ENCODE peak calls at places on chromosome 3, in ten cellular contexts. One of them, this sample, is unnamed.

GRCh38 chr3:20154078-20154477 is 31.9 kb downstream of the SGO1 start:
- DNase-seq in Peyer's patch: no peak
- DNase-seq in stimulated activated CD4-positive, alpha-beta T cell treated with anti-CD3 and anti-CD28 coated beads, Interleukin-1b, Interleukin-23, amount 100 ng/mL, for 24 hours: no peak
- DNase-seq in effector memory CD4-positive, alpha-beta T cell: no peak
- DNase-seq in EL: no peak
- DNase-seq in COLO829: no peak
- DNase-seq in cardiac fibroblast: no peak
- DNase-seq in fibroblast of pulmonary artery: no peak
- DNase-seq in caudate nucleus: no peak
- DNase-seq in GM23248: no peak
- DNase-seq in this sample: no peak

GRCh38 chr3:16132190-16132589 is 42.3 kb upstream of the GALNT15 start:
- DNase-seq in EL: no peak
- DNase-seq in GM23248: no peak
- DNase-seq in effector memory CD4-positive, alpha-beta T cell: no peak
- DNase-seq in cardiac fibroblast: no peak
- DNase-seq in Peyer's patch: no peak
- DNase-seq in COLO829: no peak
- DNase-seq in stimulated activated CD4-positive, alpha-beta T cell treated with anti-CD3 and anti-CD28 coated beads, Interleukin-1b, Interleukin-23, amount 100 ng/mL, for 24 hours: no peak
- DNase-seq in fibroblast of pulmonary artery: no peak
- DNase-seq in caudate nucleus: no peak
- DNase-seq in this sample: no peak

GRCh38 chr3:175646865-175647264 is 787.7 kb downstream of the NAALADL2 start:
- DNase-seq in cardiac fibroblast: no peak
- DNase-seq in GM23248: peak
- DNase-seq in fibroblast of pulmonary artery: no peak
- DNase-seq in COLO829: no peak
- DNase-seq in stimulated activated CD4-positive, alpha-beta T cell treated with anti-CD3 and anti-CD28 coated beads, Interleukin-1b, Interleukin-23, amount 100 ng/mL, for 24 hours: no peak
- DNase-seq in Peyer's patch: no peak
- DNase-seq in effector memory CD4-positive, alpha-beta T cell: no peak
- DNase-seq in caudate nucleus: no peak
- DNase-seq in EL: no peak
- DNase-seq in this sample: no peak

GRCh38 chr3:64047214-64047613 is 23.9 kb upstream of the PSMD6 start:
- DNase-seq in cardiac fibroblast: no peak
- DNase-seq in effector memory CD4-positive, alpha-beta T cell: no peak
- DNase-seq in COLO829: no peak
- DNase-seq in fibroblast of pulmonary artery: no peak
- DNase-seq in EL: no peak
- DNase-seq in GM23248: no peak
- DNase-seq in caudate nucleus: no peak
- DNase-seq in stimulated activated CD4-positive, alpha-beta T cell treated with anti-CD3 and anti-CD28 coated beads, Interleukin-1b, Interleukin-23, amount 100 ng/mL, for 24 hours: no peak
- DNase-seq in Peyer's patch: no peak
- DNase-seq in this sample: no peak

GRCh38 chr3:14097616-14098391 is 26.9 kb downstream of the CHCHD4 start:
- DNase-seq in caudate nucleus: no peak
- DNase-seq in stimulated activated CD4-positive, alpha-beta T cell treated with anti-CD3 and anti-CD28 coated beads, Interleukin-1b, Interleukin-23, amount 100 ng/mL, for 24 hours: no peak
- DNase-seq in Peyer's patch: no peak
- DNase-seq in GM23248: no peak
- DNase-seq in COLO829: no peak
- DNase-seq in effector memory CD4-positive, alpha-beta T cell: no peak
- DNase-seq in fibroblast of pulmonary artery: no peak
- DNase-seq in cardiac fibroblast: no peak
- DNase-seq in EL: no peak
- DNase-seq in this sample: no peak

GRCh38 chr3:99248130-99248529 is 346.6 kb upstream of the DCBLD2 start:
- DNase-seq in COLO829: no peak
- DNase-seq in stimulated activated CD4-positive, alpha-beta T cell treated with anti-CD3 and anti-CD28 coated beads, Interleukin-1b, Interleukin-23, amount 100 ng/mL, for 24 hours: no peak
- DNase-seq in Peyer's patch: no peak
- DNase-seq in EL: peak
- DNase-seq in effector memory CD4-positive, alpha-beta T cell: no peak
- DNase-seq in caudate nucleus: no peak
- DNase-seq in cardiac fibroblast: peak
- DNase-seq in fibroblast of pulmonary artery: peak
- DNase-seq in GM23248: peak
- DNase-seq in this sample: no peak

GRCh38 chr3:140655678-140656077 is 22.2 kb upstream of the TRIM42 start:
- DNase-seq in COLO829: no peak
- DNase-seq in effector memory CD4-positive, alpha-beta T cell: no peak
- DNase-seq in caudate nucleus: no peak
- DNase-seq in GM23248: no peak
- DNase-seq in EL: no peak
- DNase-seq in stimulated activated CD4-positive, alpha-beta T cell treated with anti-CD3 and anti-CD28 coated beads, Interleukin-1b, Interleukin-23, amount 100 ng/mL, for 24 hours: no peak
- DNase-seq in fibroblast of pulmonary artery: no peak
- DNase-seq in Peyer's patch: no peak
- DNase-seq in cardiac fibroblast: no peak
- DNase-seq in this sample: no peak

GRCh38 chr3:159189994-159190669 is 388.3 kb downstream of the MFSD1 start:
- DNase-seq in EL: peak
- DNase-seq in effector memory CD4-positive, alpha-beta T cell: no peak
- DNase-seq in COLO829: no peak
- DNase-seq in Peyer's patch: no peak
- DNase-seq in GM23248: peak
- DNase-seq in caudate nucleus: no peak
- DNase-seq in cardiac fibroblast: peak
- DNase-seq in fibroblast of pulmonary artery: peak
- DNase-seq in stimulated activated CD4-positive, alpha-beta T cell treated with anti-CD3 and anti-CD28 coated beads, Interleukin-1b, Interleukin-23, amount 100 ng/mL, for 24 hours: no peak
- DNase-seq in this sample: no peak

GRCh38 chr3:134371542-134372324 is 2.5 kb downstream of the AMOTL2 start:
- DNase-seq in stimulated activated CD4-positive, alpha-beta T cell treated with anti-CD3 and anti-CD28 coated beads, Interleukin-1b, Interleukin-23, amount 100 ng/mL, for 24 hours: no peak
- DNase-seq in COLO829: no peak
- DNase-seq in GM23248: peak
- DNase-seq in fibroblast of pulmonary artery: no peak
- DNase-seq in effector memory CD4-positive, alpha-beta T cell: no peak
- DNase-seq in caudate nucleus: no peak
- DNase-seq in Peyer's patch: no peak
- DNase-seq in EL: peak
- DNase-seq in cardiac fibroblast: peak
- DNase-seq in this sample: no peak

GRCh38 chr3:13281657-13282527 is 138.2 kb downstream of the NUP210 start:
- DNase-seq in caudate nucleus: no peak
- DNase-seq in stimulated activated CD4-positive, alpha-beta T cell treated with anti-CD3 and anti-CD28 coated beads, Interleukin-1b, Interleukin-23, amount 100 ng/mL, for 24 hours: no peak
- DNase-seq in fibroblast of pulmonary artery: no peak
- DNase-seq in Peyer's patch: peak
- DNase-seq in GM23248: no peak
- DNase-seq in COLO829: peak
- DNase-seq in effector memory CD4-positive, alpha-beta T cell: no peak
- DNase-seq in EL: no peak
- DNase-seq in cardiac fibroblast: no peak
- DNase-seq in this sample: no peak

GRCh38 chr3:187361835-187362234 is 6.3 kb upstream of the RTP4 start:
- DNase-seq in EL: no peak
- DNase-seq in effector memory CD4-positive, alpha-beta T cell: no peak
- DNase-seq in GM23248: no peak
- DNase-seq in caudate nucleus: no peak
- DNase-seq in cardiac fibroblast: no peak
- DNase-seq in fibroblast of pulmonary artery: no peak
- DNase-seq in Peyer's patch: no peak
- DNase-seq in COLO829: no peak
- DNase-seq in stimulated activated CD4-positive, alpha-beta T cell treated with anti-CD3 and anti-CD28 coated beads, Interleukin-1b, Interleukin-23, amount 100 ng/mL, for 24 hours: no peak
- DNase-seq in this sample: no peak

GRCh38 chr3:18780941-18781340 is 355.8 kb upstream of the SATB1 start:
- DNase-seq in COLO829: no peak
- DNase-seq in stimulated activated CD4-positive, alpha-beta T cell treated with anti-CD3 and anti-CD28 coated beads, Interleukin-1b, Interleukin-23, amount 100 ng/mL, for 24 hours: no peak
- DNase-seq in cardiac fibroblast: no peak
- DNase-seq in EL: no peak
- DNase-seq in effector memory CD4-positive, alpha-beta T cell: no peak
- DNase-seq in caudate nucleus: no peak
- DNase-seq in Peyer's patch: no peak
- DNase-seq in GM23248: no peak
- DNase-seq in fibroblast of pulmonary artery: no peak
- DNase-seq in this sample: no peak

GRCh38 chr3:2150576-2150975 is 51.9 kb downstream of the CNTN4 start:
- DNase-seq in Peyer's patch: no peak
- DNase-seq in EL: no peak
- DNase-seq in GM23248: no peak
- DNase-seq in cardiac fibroblast: no peak
- DNase-seq in caudate nucleus: no peak
- DNase-seq in effector memory CD4-positive, alpha-beta T cell: no peak
- DNase-seq in fibroblast of pulmonary artery: no peak
- DNase-seq in stimulated activated CD4-positive, alpha-beta T cell treated with anti-CD3 and anti-CD28 coated beads, Interleukin-1b, Interleukin-23, amount 100 ng/mL, for 24 hours: no peak
- DNase-seq in COLO829: no peak
- DNase-seq in this sample: no peak

GRCh38 chr3:149536429-149536828 is 61.9 kb downstream of the TM4SF4 start:
- DNase-seq in effector memory CD4-positive, alpha-beta T cell: no peak
- DNase-seq in Peyer's patch: no peak
- DNase-seq in COLO829: no peak
- DNase-seq in GM23248: peak
- DNase-seq in fibroblast of pulmonary artery: peak
- DNase-seq in cardiac fibroblast: peak
- DNase-seq in EL: peak
- DNase-seq in stimulated activated CD4-positive, alpha-beta T cell treated with anti-CD3 and anti-CD28 coated beads, Interleukin-1b, Interleukin-23, amount 100 ng/mL, for 24 hours: no peak
- DNase-seq in caudate nucleus: no peak
- DNase-seq in this sample: no peak

GRCh38 chr3:124043023-124043422 is 51.1 kb upstream of the ROPN1 start:
- DNase-seq in fibroblast of pulmonary artery: no peak
- DNase-seq in cardiac fibroblast: no peak
- DNase-seq in COLO829: no peak
- DNase-seq in GM23248: no peak
- DNase-seq in effector memory CD4-positive, alpha-beta T cell: no peak
- DNase-seq in Peyer's patch: no peak
- DNase-seq in caudate nucleus: no peak
- DNase-seq in stimulated activated CD4-positive, alpha-beta T cell treated with anti-CD3 and anti-CD28 coated beads, Interleukin-1b, Interleukin-23, amount 100 ng/mL, for 24 hours: no peak
- DNase-seq in EL: no peak
- DNase-seq in this sample: no peak

GRCh38 chr3:51340989-51341636 is 44.0 kb upstream of the MANF start:
- DNase-seq in GM23248: peak
- DNase-seq in caudate nucleus: no peak
- DNase-seq in COLO829: peak
- DNase-seq in cardiac fibroblast: peak
- DNase-seq in EL: peak
- DNase-seq in stimulated activated CD4-positive, alpha-beta T cell treated with anti-CD3 and anti-CD28 coated beads, Interleukin-1b, Interleukin-23, amount 100 ng/mL, for 24 hours: no peak
- DNase-seq in Peyer's patch: no peak
- DNase-seq in fibroblast of pulmonary artery: peak
- DNase-seq in effector memory CD4-positive, alpha-beta T cell: no peak
- DNase-seq in this sample: no peak

GRCh38 chr3:146375214-146375613 is 94.1 kb downstream of the PLSCR2 start:
- DNase-seq in Peyer's patch: no peak
- DNase-seq in caudate nucleus: no peak
- DNase-seq in fibroblast of pulmonary artery: peak
- DNase-seq in EL: peak
- DNase-seq in GM23248: peak
- DNase-seq in stimulated activated CD4-positive, alpha-beta T cell treated with anti-CD3 and anti-CD28 coated beads, Interleukin-1b, Interleukin-23, amount 100 ng/mL, for 24 hours: no peak
- DNase-seq in COLO829: no peak
- DNase-seq in cardiac fibroblast: peak
- DNase-seq in effector memory CD4-positive, alpha-beta T cell: no peak
- DNase-seq in this sample: no peak

GRCh38 chr3:12947504-12948369 is 106.4 kb upstream of the RPL32 start:
- DNase-seq in caudate nucleus: no peak
- DNase-seq in fibroblast of pulmonary artery: peak
- DNase-seq in effector memory CD4-positive, alpha-beta T cell: no peak
- DNase-seq in GM23248: peak
- DNase-seq in stimulated activated CD4-positive, alpha-beta T cell treated with anti-CD3 and anti-CD28 coated beads, Interleukin-1b, Interleukin-23, amount 100 ng/mL, for 24 hours: no peak
- DNase-seq in COLO829: peak
- DNase-seq in Peyer's patch: peak
- DNase-seq in cardiac fibroblast: peak
- DNase-seq in EL: peak
- DNase-seq in this sample: no peak

GRCh38 chr3:188789201-188789600 is 382.6 kb upstream of the TPRG1 start:
- DNase-seq in cardiac fibroblast: peak
- DNase-seq in caudate nucleus: no peak
- DNase-seq in EL: no peak
- DNase-seq in COLO829: no peak
- DNase-seq in Peyer's patch: no peak
- DNase-seq in fibroblast of pulmonary artery: peak
- DNase-seq in effector memory CD4-positive, alpha-beta T cell: no peak
- DNase-seq in stimulated activated CD4-positive, alpha-beta T cell treated with anti-CD3 and anti-CD28 coated beads, Interleukin-1b, Interleukin-23, amount 100 ng/mL, for 24 hours: no peak
- DNase-seq in GM23248: no peak
- DNase-seq in this sample: no peak

GRCh38 chr3:177431525-177432255 is 234.4 kb upstream of the TBL1XR1 start:
- DNase-seq in Peyer's patch: no peak
- DNase-seq in caudate nucleus: no peak
- DNase-seq in EL: no peak
- DNase-seq in COLO829: no peak
- DNase-seq in GM23248: no peak
- DNase-seq in cardiac fibroblast: no peak
- DNase-seq in effector memory CD4-positive, alpha-beta T cell: no peak
- DNase-seq in fibroblast of pulmonary artery: peak
- DNase-seq in stimulated activated CD4-positive, alpha-beta T cell treated with anti-CD3 and anti-CD28 coated beads, Interleukin-1b, Interleukin-23, amount 100 ng/mL, for 24 hours: no peak
- DNase-seq in this sample: no peak

GRCh38 chr3:98462901-98463300 is at the start of gene OR5K1:
- DNase-seq in stimulated activated CD4-positive, alpha-beta T cell treated with anti-CD3 and anti-CD28 coated beads, Interleukin-1b, Interleukin-23, amount 100 ng/mL, for 24 hours: no peak
- DNase-seq in caudate nucleus: no peak
- DNase-seq in COLO829: no peak
- DNase-seq in cardiac fibroblast: no peak
- DNase-seq in GM23248: no peak
- DNase-seq in fibroblast of pulmonary artery: no peak
- DNase-seq in EL: no peak
- DNase-seq in Peyer's patch: no peak
- DNase-seq in effector memory CD4-positive, alpha-beta T cell: no peak
- DNase-seq in this sample: no peak

GRCh38 chr3:39291903-39292329 is 12.1 kb upstream of the CX3CR1 start:
- DNase-seq in effector memory CD4-positive, alpha-beta T cell: peak
- DNase-seq in Peyer's patch: peak
- DNase-seq in stimulated activated CD4-positive, alpha-beta T cell treated with anti-CD3 and anti-CD28 coated beads, Interleukin-1b, Interleukin-23, amount 100 ng/mL, for 24 hours: peak
- DNase-seq in cardiac fibroblast: peak
- DNase-seq in caudate nucleus: peak
- DNase-seq in COLO829: peak
- DNase-seq in GM23248: peak
- DNase-seq in fibroblast of pulmonary artery: peak
- DNase-seq in EL: peak
- DNase-seq in this sample: no peak